ENCODE peak calls at places on chromosomes 16 and 17, in six cellular contexts. L is MV-4-11; U is WTC11; A is T-helper 1 cell; O is activated effector memory CD4-positive, alpha-beta T cell treated with Interleukin-2 at 50 U/mL for 16 hours; G is HTR-8/SVneo. R is an unnamed sample.

GRCh38 chr17:7557825-7558543 is 566 bp upstream of the TNFSF13 start:
- DNase-seq in L (peak; percentile 97), U (peak; percentile 75), A (no peak), O (no peak), G (no peak), R (peak; percentile 74)

GRCh38 chr16:73018796-73019455 is 29.0 kb downstream of the ZFHX3 start:
- DNase-seq in L (no peak), U (no peak), A (no peak), O (no peak), G (no peak), R (no peak)

GRCh38 chr16:8685617-8686016 is 11.2 kb downstream of the ABAT start:
- DNase-seq in L (no peak), U (no peak), A (no peak), O (no peak), G (no peak), R (no peak)

GRCh38 chr17:30433514-30433913 is 43.7 kb upstream of the GOSR1 start:
- DNase-seq in L (peak; percentile 52), U (no peak), A (no peak), O (no peak), G (peak; percentile 35), R (no peak)

GRCh38 chr17:75087558-75088453 is at the start of gene SLC16A5:
- DNase-seq in L (peak; percentile 79), U (peak; percentile 95), A (no peak), O (peak; percentile 45), G (peak; percentile 97), R (peak; percentile 98)

GRCh38 chr17:76726231-76726765 is at the start of gene JMJD6:
- DNase-seq in L (peak; percentile 95), U (peak; percentile 96), A (no peak), O (peak; percentile 93), G (peak; percentile 96), R (peak; percentile 98)

GRCh38 chr17:31587462-31587861 is 196.0 kb downstream of the RAB11FIP4 start:
- DNase-seq in L (no peak), U (no peak), A (no peak), O (no peak), G (no peak), R (no peak)

GRCh38 chr17:50184057-50184456 is 17.4 kb downstream of the COL1A1 start:
- DNase-seq in L (no peak), U (no peak), A (no peak), O (no peak), G (no peak), R (peak; percentile 62)

GRCh38 chr17:49798738-49799137 is 10.3 kb downstream of the KAT7 start:
- DNase-seq in L (no peak), U (no peak), A (no peak), O (no peak), G (no peak), R (no peak)